ENCODE peak calls at places on chromosomes 5 and 9, in six cellular contexts. C is GM12878, B is astrocyte, O is PC-3, Y is HCT116, E is GM23338. H is an unnamed sample. For H4K20me1, the result is how much of the 10 kb centered on the place peaks cover.

GRCh38 chr5:36073595-36074216 is 7.0 kb upstream of the UGT3A2 start:
- DNase-seq in B (no peak), O (peak), Y (peak), E (peak), C (no peak), H (peak)

GRCh38 chr9:100011062-100011681 is 87.6 kb downstream of the ERP44 start:
- DNase-seq in Y (peak), E (peak), C (peak), O (peak), B (peak), H (peak)

GRCh38 chr5:36301858-36302603 is at the start of gene RANBP3L:
- DNase-seq in C (no peak), B (peak), O (peak), E (no peak), Y (no peak), H (peak)

GRCh38 chr9:133458643-133459312 is 1.0 kb upstream of the CACFD1 start:
- DNase-seq in C (no peak), E (no peak), O (no peak), Y (no peak), B (no peak), H (no peak)

GRCh38 chr9:79360387-79361347 is 211.1 kb upstream of the TLE4 start:
- DNase-seq in C (no peak), B (peak), Y (no peak), E (peak), O (peak), H (no peak)

GRCh38 chr5:73747696-73748380 is 121.8 kb downstream of the ARHGEF28 start:
- DNase-seq in O (no peak), C (no peak), E (no peak), B (peak), Y (no peak), H (no peak)

GRCh38 chr5:88550736-88551135 is 282.1 kb upstream of the TMEM161B start:
- DNase-seq in B (no peak), Y (no peak), E (no peak), C (no peak), O (no peak), H (no peak)

GRCh38 chr9:96176901-96177718 is 124.9 kb downstream of the HSD17B3 start:
- DNase-seq in E (peak), O (no peak), C (no peak), Y (no peak), B (no peak), H (peak)

GRCh38 chr5:142527664-142528295 is 158.1 kb downstream of the FGF1 start:
- DNase-seq in O (no peak), C (no peak), E (no peak), Y (no peak), B (no peak), H (no peak)

GRCh38 chr5:142521706-142522105 is 164.2 kb downstream of the FGF1 start:
- DNase-seq in O (no peak), C (no peak), E (no peak), B (no peak), Y (no peak), H (peak)

GRCh38 chr5:142527234-142527633 is 158.7 kb downstream of the FGF1 start:
- DNase-seq in O (no peak), B (no peak), E (no peak), Y (no peak), C (no peak), H (no peak)

GRCh38 chr5:142520885-142521284 is 165.0 kb downstream of the FGF1 start:
- DNase-seq in Y (no peak), E (no peak), C (no peak), O (peak), B (peak), H (no peak)

GRCh38 chr5:142522983-142523382 is 162.9 kb downstream of the FGF1 start:
- DNase-seq in B (no peak), E (no peak), O (no peak), Y (no peak), C (no peak), H (no peak)
- TF ChIP-seq CTCF in B (no peak), E (no peak), O (no peak), Y (no peak), C (no peak), H (no peak)

GRCh38 chr5:120632430-120632829 is 168.3 kb downstream of the PRR16 start:
- DNase-seq in E (no peak), O (no peak), C (no peak), B (no peak), Y (no peak), H (no peak)
- H4K20me1 ChIP-seq in E (under half), O (under half), C (under half), B (under half), Y (under half), H (under half)

GRCh38 chr5:147452137-147452838 is 57.6 kb downstream of the DPYSL3 start:
- DNase-seq in O (no peak), E (peak), B (no peak), C (no peak), Y (no peak), H (no peak)
- TF ChIP-seq EZH2 in O (no peak), E (no peak), B (no peak), C (no peak), Y (no peak), H (no peak)

GRCh38 chr5:160118349-160119141 is 705 bp downstream of the PWWP2A start:
- DNase-seq in Y (no peak), O (peak), C (no peak), B (no peak), E (peak), H (peak)

GRCh38 chr5:160116991-160117390 is 2.3 kb downstream of the PWWP2A start:
- DNase-seq in Y (no peak), C (no peak), O (no peak), B (no peak), E (no peak), H (no peak)

GRCh38 chr5:160119142-160119904 is at the start of gene PWWP2A:
- DNase-seq in C (peak), Y (peak), B (peak), E (peak), O (peak), H (peak)

GRCh38 chr5:160119905-160120266 is 636 bp upstream of the PWWP2A start:
- DNase-seq in E (no peak), B (no peak), Y (no peak), O (no peak), C (no peak), H (no peak)
- TF ChIP-seq CTCF in E (no peak), B (no peak), Y (peak), O (peak), C (no peak), H (no peak)

DNA sequence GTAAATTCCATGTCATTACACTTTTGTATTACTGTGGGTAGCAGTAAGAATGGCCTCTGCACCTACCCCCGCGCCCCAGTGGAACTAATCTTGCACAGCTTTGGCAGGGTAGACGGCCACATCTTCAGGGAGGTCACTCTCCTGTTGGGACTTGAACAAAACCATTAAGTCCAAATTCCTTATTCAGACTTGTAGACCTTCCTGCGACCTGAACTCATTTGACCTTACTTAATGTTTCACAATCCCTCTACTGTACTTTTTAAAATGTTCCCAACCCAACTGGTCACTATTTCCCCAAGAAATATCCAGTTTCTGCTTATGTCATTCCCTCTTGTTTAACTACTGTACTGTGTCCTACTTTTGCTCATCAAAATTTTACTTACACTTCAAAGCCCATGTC is 5.3 kb upstream of the FAM120AOS start:
- DNase-seq in E (no peak), C (no peak), B (no peak), Y (no peak), O (no peak), H (no peak)
- H4K20me1 ChIP-seq in E (under half), C (under half), B (half or more), Y (under half), O (half or more), H (under half)

DNA sequence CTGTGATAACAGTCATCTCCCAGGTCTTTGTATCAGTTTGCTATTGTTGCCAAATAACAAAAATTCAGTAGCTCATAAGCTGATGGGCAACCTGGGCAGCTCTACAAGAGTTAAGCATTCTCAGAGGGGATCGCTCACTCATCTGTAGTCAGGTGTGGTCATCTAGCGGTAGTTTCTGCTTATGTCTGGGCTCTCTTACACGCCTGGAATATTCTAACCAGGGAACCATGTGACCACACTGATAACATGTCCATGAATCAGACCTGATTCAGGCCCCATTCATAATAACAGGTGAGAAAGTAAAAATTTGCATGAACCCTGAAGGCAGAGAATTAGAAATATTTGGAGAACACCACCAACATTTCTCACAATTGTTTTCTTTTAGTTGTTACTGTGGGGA is 576.1 kb downstream of the SLCO4C1 start:
- DNase-seq in Y (no peak), B (no peak), C (no peak), O (no peak), E (no peak), H (no peak)
- TF ChIP-seq EZH2 in Y (no peak), B (no peak), C (no peak), O (no peak), E (no peak), H (no peak)

GRCh38 chr5:103258368-103258956 is at the start of gene MACIR:
- DNase-seq in C (peak), O (peak), Y (peak), B (peak), E (peak), H (peak)

GRCh38 chr5:103260951-103261350 is 2.4 kb downstream of the MACIR start:
- DNase-seq in E (no peak), O (no peak), Y (no peak), C (peak), B (no peak), H (no peak)

GRCh38 chr5:103259705-103260355 is 1.3 kb downstream of the MACIR start:
- DNase-seq in B (peak), C (no peak), Y (no peak), O (peak), E (peak), H (no peak)

GRCh38 chr5:103256178-103256577 is 2.4 kb upstream of the MACIR start:
- DNase-seq in E (no peak), Y (no peak), C (no peak), B (no peak), O (peak), H (no peak)

DNA sequence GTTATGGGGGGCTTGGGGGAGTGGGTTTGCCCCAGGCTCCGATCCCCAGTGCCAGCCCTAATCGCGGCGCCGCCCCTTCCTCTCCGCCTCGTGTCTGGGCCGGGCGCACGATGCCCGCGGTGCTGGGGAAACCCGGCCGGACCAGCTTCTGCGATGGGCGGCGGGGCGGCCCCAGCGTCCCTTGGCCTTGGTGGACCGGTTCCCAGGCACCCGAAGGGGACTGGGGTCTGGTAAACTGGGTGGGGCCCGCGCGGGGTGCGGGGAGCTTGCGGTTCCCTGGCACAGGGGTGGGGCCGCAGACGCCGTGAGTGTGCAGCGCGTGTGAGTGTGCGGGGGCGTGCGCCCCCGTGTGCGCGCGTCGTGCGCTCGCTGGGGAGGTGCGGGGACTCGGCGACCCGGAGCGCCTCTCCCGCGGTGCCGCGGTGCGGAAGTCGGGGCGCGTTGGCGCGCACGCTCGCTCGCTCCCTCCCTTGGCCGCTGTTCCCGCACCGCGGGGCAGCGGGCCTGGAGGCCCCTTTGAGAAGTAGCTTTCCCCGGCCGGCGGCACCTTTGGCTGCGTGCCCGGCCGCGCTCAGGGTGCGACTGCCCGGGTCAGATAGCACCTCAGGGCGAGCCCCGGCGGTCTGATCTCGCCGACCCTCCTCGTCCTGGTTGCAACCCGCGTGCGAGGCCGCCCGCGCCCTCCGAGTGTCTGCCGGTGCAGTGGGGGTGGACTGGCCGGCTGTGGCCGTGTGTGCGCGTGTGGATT is 568 bp downstream of the MACIR start:
- DNase-seq in Y (no peak), C (no peak), B (peak), O (peak), E (peak), H (peak)
- TF ChIP-seq CTCF in Y (no peak), C (no peak), B (no peak), O (no peak), E (no peak), H (no peak)

GRCh38 chr9:110095238-110095637 is 112.7 kb downstream of the C9orf152 start:
- DNase-seq in C (no peak), O (no peak), Y (no peak), B (peak), E (no peak), H (no peak)

GRCh38 chr9:110101531-110102161 is 106.3 kb downstream of the C9orf152 start:
- DNase-seq in O (no peak), E (no peak), Y (no peak), B (no peak), C (peak), H (no peak)

GRCh38 chr9:110095776-110096175 is 112.2 kb downstream of the C9orf152 start:
- DNase-seq in C (no peak), E (no peak), B (peak), Y (no peak), O (no peak), H (no peak)

GRCh38 chr9:110103257-110103656 is 104.7 kb downstream of the C9orf152 start:
- DNase-seq in Y (no peak), O (no peak), B (no peak), C (no peak), E (no peak), H (no peak)

GRCh38 chr9:110099236-110099741 is 108.7 kb downstream of the C9orf152 start:
- DNase-seq in E (no peak), C (no peak), O (peak), B (peak), Y (no peak), H (peak)
- H4K20me1 ChIP-seq in E (under half), C (under half), O (under half), B (half or more), Y (under half), H (under half)

H was measured in hepatocyte.